ENCODE peak calls at places on chromosomes 5 and 9, in eight cellular contexts. K is A549, N is Peyer's patch, H is spleen, M is adrenal gland, A is IMR-90, R is body of pancreas, X is HCT116. V is an unnamed sample. For H3K4me1, the result is how much of the 10 kb centered on the place peaks cover.

GRCh38 chr5:149381986-149382338 is 2.9 kb upstream of the IL17B start:
- DNase-seq in X (peak), N (peak), A (peak), R (peak), K (peak), M (peak), H (peak), V (no peak)

GRCh38 chr5:145858929-145859328 is 13.9 kb downstream of the GRXCR2 start:
- DNase-seq in H (no peak), X (no peak), A (peak), K (no peak), R (no peak), N (no peak), M (no peak), V (no peak)

GRCh38 chr5:6761333-6761732 is 48.1 kb downstream of the TENT4A start:
- DNase-seq in R (no peak), X (no peak), A (no peak), N (no peak), M (no peak), H (no peak), K (no peak), V (no peak)

GRCh38 chr5:170312666-170313065 is 15.1 kb upstream of the LCP2 start:
- DNase-seq in H (no peak), K (peak), R (no peak), A (peak), X (no peak), N (no peak), M (no peak), V (no peak)

GRCh38 chr9:121309171-121309570 is 41.2 kb downstream of the GSN start:
- DNase-seq in K (no peak), N (no peak), R (no peak), M (no peak), X (no peak), H (peak), A (no peak), V (no peak)

GRCh38 chr5:163696270-163696887 is 191.0 kb downstream of the MAT2B start:
- DNase-seq in A (peak), N (no peak), K (peak), M (peak), X (peak), H (no peak), R (peak), V (no peak)

GRCh38 chr9:27059907-27060306 is 49.1 kb upstream of the TEK start:
- DNase-seq in X (no peak), A (no peak), N (no peak), H (no peak), M (no peak), R (no peak), K (no peak), V (no peak)

GRCh38 chr5:73938280-73938937 is 312.4 kb downstream of the ARHGEF28 start:
- DNase-seq in X (peak), R (peak), H (no peak), A (peak), M (no peak), K (peak), N (no peak), V (no peak)

GRCh38 chr9:119156354-119156753 is 212.9 kb downstream of the BRINP1 start:
- DNase-seq in R (no peak), N (no peak), K (no peak), X (no peak), M (no peak), A (no peak), H (no peak), V (no peak)

GRCh38 chr9:99666571-99666970 is 155.1 kb upstream of the NR4A3 start:
- DNase-seq in M (no peak), R (no peak), H (no peak), K (no peak), X (no peak), A (no peak), N (no peak), V (no peak)

GRCh38 chr9:106287108-106287631 is 575.8 kb upstream of the ZNF462 start:
- DNase-seq in X (no peak), H (peak), A (no peak), K (no peak), M (peak), R (no peak), N (no peak), V (no peak)

GRCh38 chr5:109852371-109853160 is 162.8 kb downstream of the MAN2A1 start:
- DNase-seq in X (no peak), H (no peak), R (no peak), M (no peak), A (peak), K (no peak), N (no peak), V (no peak)

GRCh38 chr5:40619406-40619805 is 60.3 kb upstream of the PTGER4 start:
- DNase-seq in R (no peak), K (no peak), N (no peak), M (no peak), X (no peak), H (no peak), A (no peak), V (no peak)

DNA sequence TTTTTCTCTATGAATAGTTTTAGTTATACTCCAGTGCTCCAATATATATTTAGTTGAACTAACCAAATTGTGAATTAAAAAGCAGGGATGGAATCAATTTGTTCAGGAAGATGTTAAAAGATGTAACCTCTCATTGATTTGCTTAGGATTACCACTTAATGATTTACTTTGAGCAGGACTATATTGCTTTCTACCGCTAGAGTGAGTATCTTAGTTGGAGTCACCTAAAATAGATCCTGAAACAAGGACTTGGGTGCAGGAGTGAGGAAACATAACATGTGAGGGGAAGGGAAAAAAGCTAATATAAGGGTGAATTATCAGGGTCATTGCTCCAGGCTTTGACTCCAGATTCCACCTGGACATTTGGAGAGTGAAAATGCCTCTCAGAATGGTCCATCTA is 2277.4 kb upstream of the C9orf72 start:
- DNase-seq in A (no peak), M (no peak), N (no peak), K (no peak), X (no peak), H (no peak), R (no peak), V (no peak)
- H3K4me1 ChIP-seq in A (under half), M (under half), N (under half), K (under half), X (under half), H (under half), R (under half), V (under half)

GRCh38 chr5:89435347-89435746 is 552.4 kb upstream of the MEF2C start:
- DNase-seq in H (no peak), K (no peak), X (no peak), A (no peak), N (no peak), M (no peak), R (no peak), V (no peak)
- TF ChIP-seq POLR2A in H (no peak), K (no peak), X (no peak), A (no peak), N (no peak), M (no peak), R (no peak), V (no peak)

GRCh38 chr5:107566537-107566875 is 104.2 kb downstream of the EFNA5 start:
- DNase-seq in A (no peak), R (no peak), N (no peak), X (no peak), H (no peak), M (no peak), K (no peak), V (no peak)
- H3K27ac ChIP-seq in A (no peak), R (no peak), N (no peak), X (no peak), H (no peak), M (no peak), K (no peak), V (no peak)

GRCh38 chr5:24183941-24184340 is 460.8 kb downstream of the CDH10 start:
- DNase-seq in N (no peak), M (no peak), X (no peak), H (no peak), A (no peak), R (no peak), K (no peak), V (no peak)
- H3K4me1 ChIP-seq in N (under half), M (under half), X (under half), H (under half), A (under half), R (under half), K (under half), V (under half)

GRCh38 chr5:95735436-95735835 is 4.3 kb downstream of the RHOBTB3 start:
- DNase-seq in M (no peak), A (no peak), N (no peak), X (no peak), H (no peak), K (no peak), R (no peak), V (no peak)

GRCh38 chr5:95738834-95739233 is 7.7 kb downstream of the RHOBTB3 start:
- DNase-seq in X (no peak), A (no peak), N (no peak), K (no peak), R (no peak), H (no peak), M (no peak), V (no peak)

GRCh38 chr5:95734916-95735315 is 3.8 kb downstream of the RHOBTB3 start:
- DNase-seq in K (no peak), M (no peak), H (no peak), N (no peak), A (peak), R (no peak), X (no peak), V (no peak)

GRCh38 chr5:95739857-95740256 is 8.7 kb downstream of the RHOBTB3 start:
- DNase-seq in K (no peak), X (no peak), M (no peak), H (no peak), R (no peak), A (no peak), N (no peak), V (no peak)

DNA sequence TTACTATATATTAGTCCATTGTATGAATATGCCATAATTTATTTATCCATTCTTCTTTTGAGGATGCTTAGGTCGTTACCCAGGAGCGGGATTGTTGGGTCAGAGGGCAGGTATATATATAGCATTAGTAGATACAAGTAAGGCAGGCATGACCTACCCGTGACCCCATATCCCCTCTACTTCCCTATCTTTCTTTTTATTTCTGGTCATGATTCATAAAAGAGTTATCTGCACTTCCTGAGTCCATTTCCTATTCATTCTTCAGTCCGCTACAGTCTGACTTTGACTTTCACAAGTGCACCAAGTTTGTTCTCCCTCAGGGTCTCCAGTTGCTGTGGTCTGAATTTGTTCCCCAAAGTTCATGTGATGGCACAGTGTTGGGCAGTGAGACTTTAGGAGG is 6.9 kb downstream of the RHOBTB3 start:
- DNase-seq in N (no peak), X (no peak), K (no peak), A (no peak), H (no peak), R (no peak), M (no peak), V (no peak)
- TF ChIP-seq POLR2A in N (no peak), X (no peak), K (no peak), A (no peak), H (no peak), R (no peak), M (no peak), V (no peak)

GRCh38 chr5:77993799-77994318 is 217.7 kb upstream of the TBCA start:
- DNase-seq in A (no peak), H (no peak), M (no peak), K (no peak), X (no peak), R (no peak), N (no peak), V (no peak)

GRCh38 chr5:77999013-77999798 is 223.1 kb upstream of the TBCA start:
- DNase-seq in M (no peak), N (no peak), X (no peak), K (no peak), R (no peak), H (no peak), A (no peak), V (no peak)

GRCh38 chr5:77994943-77995342 is 218.8 kb upstream of the TBCA start:
- DNase-seq in A (no peak), M (no peak), H (no peak), K (no peak), R (no peak), X (no peak), N (no peak), V (no peak)

GRCh38 chr5:77995793-77996409 is 219.8 kb upstream of the TBCA start:
- DNase-seq in A (no peak), H (no peak), N (no peak), M (no peak), K (no peak), R (no peak), X (no peak), V (no peak)

GRCh38 chr5:77996943-77997342 is 220.8 kb upstream of the TBCA start:
- DNase-seq in N (no peak), M (no peak), H (no peak), A (no peak), R (no peak), K (no peak), X (no peak), V (no peak)
- H3K27ac ChIP-seq in N (no peak), M (no peak), H (no peak), A (no peak), R (no peak), K (no peak), X (no peak), V (no peak)

GRCh38 chr5:55758231-55758630 is 20.4 kb downstream of the DDX4 start:
- DNase-seq in N (no peak), R (no peak), M (no peak), X (no peak), A (no peak), K (peak), H (no peak), V (no peak)

GRCh38 chr5:55763736-55764420 is 26.0 kb downstream of the DDX4 start:
- DNase-seq in X (no peak), N (no peak), R (no peak), A (no peak), K (no peak), M (no peak), H (no peak), V (no peak)

DNA sequence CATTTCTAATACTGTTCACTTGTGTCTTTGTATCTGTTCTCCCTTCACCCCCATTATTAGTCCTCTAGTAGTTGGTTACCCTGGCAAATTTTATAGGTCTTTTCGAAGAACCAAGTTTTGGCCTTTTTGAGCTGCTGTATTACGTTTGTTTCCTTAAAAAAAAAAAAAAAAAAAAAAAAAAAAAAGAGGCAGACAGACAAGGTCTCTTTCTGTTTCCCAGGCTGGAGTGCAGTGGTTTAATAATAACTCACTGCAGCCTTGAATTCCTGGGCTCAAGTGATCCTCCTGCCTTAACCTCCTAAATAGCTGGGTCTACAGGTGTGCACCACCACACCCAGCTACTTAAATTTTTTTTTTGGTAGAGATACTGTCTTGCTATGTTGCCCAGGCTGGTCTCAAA is 20.9 kb downstream of the DDX4 start:
- DNase-seq in H (no peak), R (no peak), X (no peak), A (no peak), M (no peak), K (no peak), N (no peak), V (no peak)
- H3K4me1 ChIP-seq in H (under half), R (under half), X (under half), A (under half), M (under half), K (under half), N (under half), V (under half)

GRCh38 chr9:37503736-37504135 is 18.0 kb downstream of the POLR1E start:
- DNase-seq in K (no peak), N (no peak), H (no peak), M (peak), R (no peak), A (peak), X (no peak), V (no peak)
- TF ChIP-seq POLR2A in K (no peak), N (no peak), H (no peak), M (no peak), R (no peak), A (no peak), X (no peak), V (no peak)

V was measured in esophagus squamous epithelium.